ENCODE peak calls at places on chromosomes 3 and 15, in ten cellular contexts. U is kidney; R is SJSA1; C is A549; D is mammary epithelial cell; Y is CD8-positive, alpha-beta T cell; N is tibial artery; F is Peyer's patch; T is pancreas; K is left ventricle myocardium inferior. H is an unnamed sample.

GRCh38 chr15:62362608-62363007 is 197.5 kb upstream of the C2CD4B start:
- DNase-seq in R (no peak), U (no peak), T (no peak), N (no peak), D (peak; percentile 40), Y (no peak), K (no peak), F (no peak), C (no peak), H (no peak)

GRCh38 chr3:123075359-123075758 is 8.5 kb downstream of the PDIA5 start:
- DNase-seq in U (no peak), T (no peak), N (no peak), C (no peak), Y (no peak), R (no peak), K (no peak), F (no peak), D (peak; percentile 54), H (no peak)

GRCh38 chr3:46490338-46491084 is 7.3 kb upstream of the RTP3 start:
- DNase-seq in K (no peak), R (no peak), T (no peak), Y (no peak), C (no peak), U (no peak), N (no peak), D (peak; percentile 39), F (no peak), H (no peak)

GRCh38 chr3:197709135-197709534 is 27.6 kb downstream of the RUBCN start:
- DNase-seq in K (no peak), T (no peak), R (no peak), D (no peak), Y (no peak), U (no peak), F (no peak), C (no peak), N (no peak), H (no peak)

GRCh38 chr15:79942656-79943481 is 28.1 kb downstream of the BCL2A1 start:
- DNase-seq in D (peak; percentile 14), T (no peak), C (no peak), Y (no peak), N (no peak), F (no peak), R (peak; percentile 49), K (no peak), U (no peak), H (no peak)

GRCh38 chr3:14633819-14634424 is 17.6 kb upstream of the CCDC174 start:
- DNase-seq in R (no peak), F (peak; percentile 63), U (no peak), C (peak; percentile 66), K (peak; percentile 37), D (peak; percentile 41), Y (peak; percentile 54), T (peak; percentile 68), N (no peak), H (peak; percentile 77)

GRCh38 chr3:187265461-187265955 is 26.0 kb downstream of the MASP1 start:
- DNase-seq in T (no peak), C (no peak), D (no peak), K (no peak), U (no peak), N (no peak), F (no peak), R (no peak), Y (no peak), H (peak; percentile 33)

GRCh38 chr15:76235186-76235826 is 76.0 kb downstream of the ETFA start:
- DNase-seq in F (no peak), C (peak; percentile 39), N (no peak), U (no peak), Y (no peak), K (no peak), D (peak; percentile 19), T (no peak), R (peak; percentile 43), H (no peak)

GRCh38 chr3:156252656-156253055 is 132.3 kb downstream of the KCNAB1 start:
- DNase-seq in D (no peak), Y (no peak), C (no peak), F (no peak), N (no peak), R (no peak), U (no peak), K (no peak), T (no peak), H (no peak)

GRCh38 chr15:78130012-78130353 is 1.3 kb downstream of the CIB2 start:
- DNase-seq in D (no peak), R (no peak), U (no peak), Y (no peak), F (no peak), C (no peak), T (no peak), N (no peak), K (no peak), H (no peak)

GRCh38 chr3:15284121-15284889 is 48.1 kb downstream of the SH3BP5 start:
- DNase-seq in Y (no peak), R (no peak), F (no peak), C (no peak), U (no peak), T (no peak), D (no peak), K (peak; percentile 43), N (peak; percentile 66), H (no peak)

GRCh38 chr15:58361291-58361759 is 70.5 kb upstream of the LIPC start:
- DNase-seq in F (no peak), N (no peak), Y (no peak), R (peak; percentile 79), C (no peak), K (no peak), U (no peak), T (no peak), D (no peak), H (peak; percentile 37)

GRCh38 chr3:182455011-182455410 is 338.3 kb upstream of the ATP11B start:
- DNase-seq in R (no peak), U (no peak), T (no peak), Y (no peak), N (no peak), F (no peak), C (no peak), K (no peak), D (peak; percentile 9), H (no peak)

GRCh38 chr15:81491414-81492101 is 117.5 kb upstream of the TMC3 start:
- DNase-seq in Y (no peak), T (no peak), U (no peak), C (no peak), D (peak; percentile 17), N (no peak), F (no peak), R (no peak), K (no peak), H (no peak)

GRCh38 chr15:56931674-56932507 is 13.4 kb downstream of the TCF12 start:
- DNase-seq in U (no peak), Y (no peak), K (no peak), F (no peak), R (no peak), N (no peak), D (no peak), T (no peak), C (no peak), H (no peak)

GRCh38 chr3:160968731-160969130 is 136.4 kb downstream of the B3GALNT1 start:
- DNase-seq in C (no peak), K (no peak), N (no peak), U (no peak), T (no peak), F (no peak), R (no peak), D (no peak), Y (no peak), H (no peak)

DNA sequence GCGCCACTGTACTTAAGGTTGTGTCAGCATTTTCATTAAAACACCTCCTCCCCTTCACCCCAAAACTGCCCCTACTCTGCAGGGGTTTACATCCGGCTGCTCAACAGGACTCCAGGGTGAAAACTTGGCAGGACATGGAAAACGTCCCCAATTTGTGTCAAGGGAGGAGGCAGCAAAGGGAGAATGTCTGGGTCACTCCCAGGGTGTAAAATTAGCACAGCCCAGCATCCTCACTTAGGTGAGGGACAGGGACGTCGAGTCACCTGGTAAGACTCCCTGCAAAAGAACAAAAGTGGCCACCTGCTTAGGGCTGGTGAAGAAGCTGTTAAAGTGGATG is 532.3 kb downstream of the FOXP1 start:
- DNase-seq in Y (no peak), K (no peak), R (no peak), D (no peak), F (no peak), N (no peak), T (no peak), U (no peak), C (no peak), H (no peak)
- H3K4me1 ChIP-seq in Y (peaks cover 96% of the 10 kb centered on the region), K (peaks cover 98% of the 10 kb centered on the region), R (peaks cover 63% of the 10 kb centered on the region), D (peaks cover 40% of the 10 kb centered on the region), F (peaks cover 52% of the 10 kb centered on the region), N (peaks cover 100% of the 10 kb centered on the region), T (peaks cover 25% of the 10 kb centered on the region), U (peaks cover 3% of the 10 kb centered on the region), C (peaks cover 57% of the 10 kb centered on the region), H (peaks cover 24% of the 10 kb centered on the region)

DNA sequence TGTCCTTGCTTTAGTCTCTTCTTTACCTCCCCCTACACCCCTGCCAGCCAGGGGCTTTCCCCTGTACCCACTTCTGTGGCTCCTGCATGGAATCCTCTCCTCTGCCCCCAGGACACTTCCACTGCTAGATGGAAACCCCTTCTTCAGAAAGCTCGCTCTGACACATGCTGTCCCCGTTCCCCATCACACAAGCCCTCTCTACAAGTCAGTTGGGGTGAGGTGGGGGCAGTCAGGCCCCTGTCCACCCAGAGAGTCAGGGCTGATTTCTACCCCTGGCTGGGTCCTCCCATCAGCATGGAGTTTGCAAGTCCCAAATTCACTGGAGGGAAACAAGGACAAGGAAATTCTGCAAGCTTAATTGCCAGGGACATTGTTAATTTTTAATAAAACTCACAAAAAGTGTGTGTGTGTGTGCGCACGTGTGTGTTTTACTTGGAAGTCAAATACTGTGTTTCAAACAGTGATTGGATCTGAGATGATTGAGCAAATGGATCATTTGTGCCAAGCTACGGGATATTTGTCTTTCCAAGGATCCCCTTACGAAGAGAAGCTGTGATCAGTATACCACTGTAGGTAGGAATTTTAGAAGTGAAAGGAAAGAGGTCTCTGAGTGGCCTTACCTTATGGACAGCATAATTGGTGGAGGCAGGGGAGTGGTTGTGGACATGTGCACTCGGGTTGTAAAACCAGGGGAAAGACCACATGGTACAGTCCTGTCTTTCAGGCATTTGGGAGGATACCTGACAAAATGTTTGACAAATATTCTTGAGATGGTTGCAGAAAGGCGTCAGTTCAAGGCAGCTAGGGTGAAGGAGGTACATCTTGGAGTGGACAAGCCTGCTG is 1.5 kb upstream of the AMOTL2 start:
- DNase-seq in R (no peak), D (no peak), C (no peak), Y (no peak), T (no peak), F (no peak), K (no peak), U (peak; percentile 61), N (peak; percentile 25), H (no peak)
- H3K27ac ChIP-seq in R (no peak overlapping the region), D (peak overlapping the region; percentile 80), C (peak overlapping the region; percentile 100), Y (no peak overlapping the region), T (peak overlapping the region; percentile 97), F (no peak overlapping the region), K (peak overlapping the region; percentile 100), U (peak overlapping the region; percentile 97), N (peak overlapping the region; percentile 98), H (peak overlapping the region; percentile 99)

GRCh38 chr3:177590826-177591225 is 393.5 kb upstream of the TBL1XR1 start:
- DNase-seq in N (no peak), F (no peak), T (no peak), Y (no peak), D (peak; percentile 46), U (no peak), R (no peak), K (no peak), C (no peak), H (no peak)
- H3K4me1 ChIP-seq in N (peaks cover 34% of the 10 kb centered on the region), F (peaks cover 13% of the 10 kb centered on the region), T (peaks cover 52% of the 10 kb centered on the region), Y (peaks cover 24% of the 10 kb centered on the region), D (peaks cover 51% of the 10 kb centered on the region), U (peaks cover under 1% of the 10 kb centered on the region), R (peaks cover 47% of the 10 kb centered on the region), K (no peaks in the 10 kb centered on the region), C (peaks cover 50% of the 10 kb centered on the region), H (no peaks in the 10 kb centered on the region)

GRCh38 chr3:185927501-185928200 is 10.2 kb downstream of the TRA2B start:
- DNase-seq in U (no peak), C (no peak), T (no peak), R (peak; percentile 3), N (no peak), Y (no peak), K (no peak), F (no peak), D (no peak), H (no peak)
- H3K27ac ChIP-seq in U (no peak overlapping the region), C (no peak overlapping the region), T (no peak overlapping the region), R (no peak overlapping the region), N (no peak overlapping the region), Y (no peak overlapping the region), K (peak overlapping the region; percentile 4), F (no peak overlapping the region), D (no peak overlapping the region), H (no peak overlapping the region)

H was measured in right cardiac atrium.